ENCODE peak calls at places on chromosome 12, in five cellular contexts. Z is BJ, B is right lobe of liver, J is uterus, O is H9. U is an unnamed sample. For H3K27me3, the result is how much of the 10 kb centered on the place peaks cover.

GRCh38 chr12:107631715-107632114 is 53.9 kb upstream of the PWP1 start:
- DNase-seq in Z (no peak), B (no peak), J (no peak), O (no peak), U (no peak)

GRCh38 chr12:34109390-34109789 is 87.1 kb downstream of the ALG10 start:
- DNase-seq in Z (no peak), B (no peak), J (no peak), O (no peak), U (no peak)

GRCh38 chr12:10033783-10034381 is 3.4 kb downstream of the CLEC9A start:
- DNase-seq in Z (no peak), B (no peak), J (no peak), O (no peak), U (no peak)

GRCh38 chr12:9925746-9926393 is 6.3 kb downstream of the CLEC2A start:
- DNase-seq in Z (no peak), B (no peak), J (no peak), O (peak), U (peak)

GRCh38 chr12:108565976-108566375 is 3.6 kb downstream of the ISCU start:
- DNase-seq in Z (no peak), B (peak), J (peak), O (no peak), U (peak)

GRCh38 chr12:77888611-77889010 is 57.9 kb downstream of the NAV3 start:
- DNase-seq in Z (no peak), B (no peak), J (no peak), O (no peak), U (no peak)

GRCh38 chr12:5428332-5429221 is 3.3 kb upstream of the NTF3 start:
- DNase-seq in Z (no peak), B (no peak), J (no peak), O (peak), U (peak)

GRCh38 chr12:123085730-123086487 is 65.0 kb downstream of the PITPNM2 start:
- DNase-seq in Z (no peak), B (no peak), J (peak), O (no peak), U (no peak)

GRCh38 chr12:91053951-91054715 is 3.7 kb downstream of the KERA start:
- DNase-seq in Z (peak), B (no peak), J (peak), O (no peak), U (peak)

GRCh38 chr12:85633491-85633890 is 202.7 kb downstream of the RASSF9 start:
- DNase-seq in Z (no peak), B (no peak), J (no peak), O (no peak), U (no peak)

GRCh38 chr12:72230589-72230988 is 41.6 kb upstream of the TRHDE start:
- DNase-seq in Z (peak), B (no peak), J (no peak), O (no peak), U (no peak)

GRCh38 chr12:93427779-93428564 is 13.8 kb downstream of the UBE2N start:
- DNase-seq in Z (no peak), B (no peak), J (no peak), O (no peak), U (no peak)

GRCh38 chr12:591167-591570 is 72.1 kb downstream of the NINJ2 start:
- DNase-seq in Z (no peak), B (no peak), J (no peak), O (no peak), U (peak)

GRCh38 chr12:40107098-40107802 is 1.4 kb upstream of the SLC2A13 start:
- DNase-seq in Z (no peak), B (peak), J (peak), O (peak), U (peak)

GRCh38 chr12:613996-614726 is 49.1 kb downstream of the NINJ2 start:
- DNase-seq in Z (no peak), B (no peak), J (no peak), O (peak), U (no peak)

GRCh38 chr12:129772463-129773169 is 131.2 kb downstream of the TMEM132D start:
- DNase-seq in Z (no peak), B (no peak), J (no peak), O (peak), U (no peak)

GRCh38 chr12:88624911-88625310 is 44.6 kb upstream of the KITLG start:
- DNase-seq in Z (no peak), B (no peak), J (no peak), O (no peak), U (no peak)

GRCh38 chr12:132433641-132434395 is 56.1 kb upstream of the FBRSL1 start:
- DNase-seq in Z (no peak), B (no peak), J (no peak), O (no peak), U (no peak)

GRCh38 chr12:52390739-52391617 is 5.5 kb upstream of the KRT84 start:
- DNase-seq in Z (no peak), B (no peak), J (no peak), O (peak), U (no peak)

GRCh38 chr12:77734489-77734888 is 96.2 kb upstream of the NAV3 start:
- DNase-seq in Z (peak), B (no peak), J (peak), O (no peak), U (no peak)

GRCh38 chr12:108575199-108575912 is 13.0 kb downstream of the ISCU start:
- DNase-seq in Z (no peak), B (no peak), J (no peak), O (no peak), U (no peak)

GRCh38 chr12:24488091-24488596 is 460.8 kb downstream of the BCAT1 start:
- DNase-seq in Z (no peak), B (no peak), J (no peak), O (no peak), U (no peak)

GRCh38 chr12:122389677-122390076 is 32.8 kb downstream of the CLIP1 start:
- DNase-seq in Z (no peak), B (no peak), J (no peak), O (no peak), U (peak)

GRCh38 chr12:12365931-12366431 is 9.1 kb downstream of the BORCS5 start:
- DNase-seq in Z (no peak), B (no peak), J (no peak), O (no peak), U (no peak)

GRCh38 chr12:49346659-49347306 is at the start of gene DNAJC22:
- DNase-seq in Z (no peak), B (no peak), J (no peak), O (peak), U (no peak)

GRCh38 chr12:94650143-94651056 is at the start of gene TMCC3:
- DNase-seq in Z (no peak), B (peak), J (peak), O (peak), U (peak)

GRCh38 chr12:75945581-75945980 is 86.0 kb downstream of the PHLDA1 start:
- DNase-seq in Z (no peak), B (no peak), J (no peak), O (no peak), U (no peak)

GRCh38 chr12:117124421-117125274 is 25.4 kb upstream of the TESC start:
- DNase-seq in Z (no peak), B (no peak), J (no peak), O (no peak), U (no peak)

GRCh38 chr12:108768591-108769500 is 37.5 kb upstream of the CORO1C start:
- DNase-seq in Z (no peak), B (peak), J (no peak), O (peak), U (no peak)

GRCh38 chr12:51005671-51006070 is 20.5 kb downstream of the SLC11A2 start:
- DNase-seq in Z (no peak), B (no peak), J (no peak), O (peak), U (no peak)

GRCh38 chr12:68620528-68620927 is 9.8 kb downstream of the RAP1B start:
- DNase-seq in Z (no peak), B (no peak), J (no peak), O (no peak), U (no peak)

GRCh38 chr12:109738209-109738608 is 24.6 kb downstream of the FAM222A start:
- DNase-seq in Z (no peak), B (peak), J (peak), O (no peak), U (no peak)

GRCh38 chr12:6961695-6962284 is 8.7 kb downstream of the PHB2 start:
- DNase-seq in Z (no peak), B (peak), J (peak), O (peak), U (peak)

GRCh38 chr12:3496964-3497363 is 6.0 kb downstream of the PRMT8 start:
- DNase-seq in Z (no peak), B (no peak), J (no peak), O (peak), U (no peak)

GRCh38 chr12:68609955-68610434 is 704 bp upstream of the RAP1B start:
- DNase-seq in Z (no peak), B (no peak), J (peak), O (no peak), U (peak)

GRCh38 chr12:120668797-120669054 is 18.2 kb upstream of the MLEC start:
- DNase-seq in Z (no peak), B (no peak), J (no peak), O (no peak), U (no peak)
- TF ChIP-seq CTCF in Z (no peak), B (no peak), J (no peak), O (no peak), U (no peak)

DNA sequence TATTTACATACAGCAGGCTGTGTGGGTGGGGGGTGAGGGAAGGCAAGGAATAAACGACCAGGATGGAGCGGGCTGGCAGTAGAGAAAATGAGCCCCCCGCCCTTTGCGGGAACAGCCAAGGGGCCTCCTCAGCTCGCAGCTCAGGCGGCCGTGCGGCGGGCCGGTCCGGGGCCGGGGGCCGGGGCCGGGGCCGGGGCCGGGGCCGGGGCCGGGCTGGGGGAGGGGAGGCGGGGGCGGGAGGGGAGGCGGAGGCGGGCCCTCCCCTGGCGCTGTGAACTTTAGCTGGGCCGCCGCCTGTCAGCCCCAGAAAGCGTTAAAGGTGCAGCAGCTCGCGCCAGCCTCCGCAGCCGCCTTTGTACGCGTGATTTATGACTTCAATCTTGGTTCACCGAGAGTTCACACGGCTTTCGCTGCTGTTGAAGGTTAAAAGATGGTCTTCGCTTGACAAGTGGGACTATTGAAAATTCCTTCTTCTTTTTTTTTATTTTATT is 28.8 kb downstream of the HOXC4 start:
- DNase-seq in Z (no peak), B (no peak), J (peak), O (no peak), U (no peak)
- H3K27me3 ChIP-seq in Z (under half), B (under half), J (under half), O (half or more), U (half or more)

GRCh38 chr12:127363392-127363791 is 903.6 kb upstream of the TMEM132C start:
- DNase-seq in Z (no peak), B (no peak), J (no peak), O (peak), U (no peak)
- TF ChIP-seq CTCF in Z (peak), B (no peak), J (no peak), O (peak), U (no peak)

GRCh38 chr12:15001733-15002471 is 29.1 kb downstream of the PDE6H start:
- DNase-seq in Z (no peak), B (no peak), J (peak), O (peak), U (peak)

GRCh38 chr12:14997998-14998397 is 25.2 kb downstream of the PDE6H start:
- DNase-seq in Z (no peak), B (no peak), J (no peak), O (no peak), U (no peak)

GRCh38 chr12:14998941-14999340 is 26.1 kb downstream of the PDE6H start:
- DNase-seq in Z (no peak), B (no peak), J (peak), O (no peak), U (no peak)

GRCh38 chr12:14999421-15000047 is 26.7 kb downstream of the PDE6H start:
- DNase-seq in Z (peak), B (no peak), J (peak), O (no peak), U (no peak)

DNA sequence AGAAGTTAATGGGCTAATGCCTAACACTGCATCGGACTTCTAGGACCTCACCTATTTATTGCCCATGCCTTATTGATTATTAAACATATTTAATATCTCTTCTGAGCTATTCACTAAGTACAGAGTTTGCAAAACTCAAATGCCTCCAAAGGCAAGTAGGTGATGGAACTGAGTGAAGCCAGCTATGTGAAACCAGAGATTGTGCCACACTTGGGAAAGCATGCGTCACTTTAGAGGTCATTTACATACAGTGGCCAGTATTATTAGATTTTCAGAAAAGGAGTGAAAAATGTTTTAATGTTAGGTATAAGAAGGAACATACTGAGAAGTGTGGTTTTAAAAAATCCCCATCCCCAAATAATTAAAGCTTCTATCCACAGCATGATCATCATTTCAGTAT is 27.7 kb downstream of the PDE6H start:
- DNase-seq in Z (no peak), B (no peak), J (no peak), O (no peak), U (no peak)
- H3K27me3 ChIP-seq in Z (under half), B (under half), J (under half), O (under half), U (under half)

U was measured in heart right ventricle.